ENCODE peak calls at places on chromosomes 6 and 20, in seven cellular contexts. A is adipocyte; U is activated gamma-delta T cell treated with anti-CD3 and anti-CD28 coated beads, Interleukin-2, amount 50 U/mL, for 16 hours; E is stimulated activated CD8-positive, alpha-beta memory T cell treated with anti-CD3 and anti-CD28 coated beads, Interleukin-7, amount 100 ng/mL, for 1 hour; K is HTR-8/SVneo; H is Calu3; W is astrocyte of the hippocampus. N is an unnamed sample.

GRCh38 chr6:35136185-35136584 is 5.0 kb downstream of the TCP11 start:
- DNase-seq in W (no peak), U (no peak), A (no peak), K (no peak), H (no peak), E (no peak), N (no peak)

GRCh38 chr6:114987281-114987680 is 644.5 kb upstream of the HS3ST5 start:
- DNase-seq in E (no peak), W (no peak), U (no peak), K (no peak), H (no peak), A (no peak), N (no peak)

GRCh38 chr20:20370087-20370575 is 2.2 kb downstream of the INSM1 start:
- DNase-seq in W (peak; percentile 22), H (no peak), K (no peak), A (no peak), E (no peak), U (no peak), N (no peak)

GRCh38 chr6:87908978-87909802 is 138.5 kb upstream of the SPACA1 start:
- DNase-seq in A (no peak), K (no peak), W (peak; percentile 58), U (no peak), E (no peak), H (no peak), N (no peak)

GRCh38 chr6:21333715-21334114 is 259.8 kb upstream of the SOX4 start:
- DNase-seq in A (no peak), H (no peak), W (no peak), E (no peak), K (no peak), U (no peak), N (no peak)

GRCh38 chr6:20092071-20092566 is 120.2 kb downstream of the MBOAT1 start:
- DNase-seq in E (no peak), K (peak; percentile 13), H (peak; percentile 34), U (no peak), W (peak; percentile 73), A (peak; percentile 73), N (peak; percentile 8)

GRCh38 chr6:38725414-38726183 is 10.5 kb downstream of the DNAH8 start:
- DNase-seq in W (no peak), U (no peak), A (no peak), K (peak; percentile 18), E (no peak), H (no peak), N (peak; percentile 31)

GRCh38 chr20:63553251-63553932 is 567 bp upstream of the FNDC11 start:
- DNase-seq in H (peak; percentile 81), W (peak; percentile 91), E (peak; percentile 63), K (no peak), U (peak; percentile 81), A (peak; percentile 92), N (peak; percentile 92)

GRCh38 chr6:55141611-55142010 is 32.7 kb upstream of the HCRTR2 start:
- DNase-seq in A (peak; percentile 29), K (no peak), W (no peak), H (no peak), U (no peak), E (no peak), N (no peak)

GRCh38 chr20:15364781-15365180 is 1027.4 kb upstream of the FLRT3 start:
- DNase-seq in K (no peak), U (no peak), W (no peak), H (no peak), A (peak; percentile 70), E (no peak), N (no peak)

GRCh38 chr6:15793288-15793687 is 130.5 kb upstream of the DTNBP1 start:
- DNase-seq in E (no peak), A (peak; percentile 60), U (no peak), W (peak; percentile 52), K (peak; percentile 74), H (peak; percentile 11), N (no peak)

GRCh38 chr6:44917430-44917829 is 410.7 kb upstream of the RUNX2 start:
- DNase-seq in K (no peak), U (no peak), A (peak; percentile 57), E (no peak), W (no peak), H (no peak), N (no peak)

GRCh38 chr6:159981171-159981571 is 12.3 kb downstream of the IGF2R start:
- DNase-seq in A (no peak), W (no peak), H (no peak), U (no peak), K (no peak), E (no peak), N (no peak)